ENCODE peak calls at places on chromosomes 7 and 10, in ten cellular contexts. D is IMR-90, L is gastrocnemius medialis, H is breast epithelium, J is lower lobe of right lung, S is neural progenitor cell, I is left ventricle myocardium inferior, X is AG04450, R is GM23248, O is PC-3. G is an unnamed sample.

GRCh38 chr10:13001041-13001886 is at the start of gene CCDC3:
- DNase-seq in X (no peak), S (peak), D (no peak), L (no peak), J (peak), I (peak), O (no peak), H (no peak), R (peak), G (no peak)

GRCh38 chr10:24901686-24902399 is 50.6 kb downstream of the PRTFDC1 start:
- DNase-seq in S (peak), I (peak), X (peak), R (peak), L (no peak), J (no peak), O (peak), H (no peak), D (peak), G (peak)

GRCh38 chr10:99497343-99498025 is 35.3 kb upstream of the NKX2-3 start:
- DNase-seq in R (no peak), S (no peak), L (no peak), X (no peak), D (no peak), O (no peak), J (no peak), I (no peak), H (no peak), G (no peak)

GRCh38 chr7:158931899-158932298 is 75.5 kb downstream of the DYNC2I1 start:
- DNase-seq in X (no peak), R (no peak), S (no peak), I (no peak), H (no peak), L (no peak), O (no peak), D (no peak), J (no peak), G (no peak)

GRCh38 chr7:35908305-35909223 is 107.7 kb downstream of the SEPTIN7 start:
- DNase-seq in S (peak), J (no peak), D (no peak), L (no peak), R (no peak), O (no peak), H (no peak), X (no peak), I (peak), G (no peak)

GRCh38 chr7:28732037-28732869 is 225.9 kb downstream of the TRIL start:
- DNase-seq in J (no peak), L (no peak), X (peak), D (peak), S (peak), I (no peak), R (peak), H (no peak), O (peak), G (no peak)

GRCh38 chr7:2321020-2321419 is 6.8 kb upstream of the SNX8 start:
- DNase-seq in O (no peak), S (peak), J (no peak), H (no peak), D (peak), L (no peak), X (no peak), I (no peak), R (peak), G (no peak)

GRCh38 chr7:128215281-128215680 is 25.8 kb upstream of the LEP start:
- DNase-seq in I (no peak), X (peak), S (no peak), O (peak), R (peak), J (no peak), H (no peak), L (no peak), D (peak), G (no peak)

GRCh38 chr7:29017666-29018065 is 59.5 kb upstream of the TRIL start:
- DNase-seq in J (no peak), R (peak), H (no peak), X (no peak), S (no peak), O (no peak), D (peak), L (no peak), I (no peak), G (no peak)

GRCh38 chr10:5553400-5554170 is 28.8 kb downstream of the CALML3 start:
- DNase-seq in X (no peak), O (no peak), J (peak), S (no peak), I (peak), L (no peak), D (no peak), H (no peak), R (no peak), G (no peak)

GRCh38 chr7:7858559-7858958 is 110.0 kb upstream of the GLCCI1 start:
- DNase-seq in L (no peak), I (no peak), S (no peak), O (no peak), J (no peak), D (no peak), R (no peak), H (no peak), X (no peak), G (no peak)

GRCh38 chr10:73065441-73065840 is 31.2 kb downstream of the P4HA1 start:
- DNase-seq in D (no peak), J (no peak), S (no peak), L (no peak), I (no peak), H (no peak), X (no peak), O (no peak), R (peak), G (no peak)

GRCh38 chr7:157689269-157690057 is 352.7 kb downstream of the DNAJB6 start:
- DNase-seq in H (no peak), L (no peak), O (no peak), D (no peak), R (no peak), I (no peak), S (peak), X (no peak), J (no peak), G (no peak)

GRCh38 chr7:71566376-71566775 is 434.4 kb downstream of the GALNT17 start:
- DNase-seq in R (no peak), S (no peak), D (no peak), J (no peak), X (no peak), O (no peak), L (no peak), I (no peak), H (no peak), G (no peak)

GRCh38 chr7:119925890-119926289 is 347.1 kb upstream of the KCND2 start:
- DNase-seq in X (no peak), L (no peak), J (no peak), O (no peak), D (no peak), I (no peak), R (no peak), H (no peak), S (peak), G (no peak)

GRCh38 chr7:132276986-132277716 is 299.1 kb downstream of the PLXNA4 start:
- DNase-seq in O (peak), D (peak), L (no peak), R (peak), X (no peak), I (no peak), H (no peak), S (no peak), J (no peak), G (no peak)

GRCh38 chr7:15463801-15464761 is 97.7 kb downstream of the AGMO start:
- DNase-seq in L (no peak), O (no peak), S (no peak), R (peak), D (peak), H (no peak), I (no peak), J (no peak), X (no peak), G (no peak)

GRCh38 chr7:130143986-130144618 is 61.1 kb downstream of the TMEM209 start:
- DNase-seq in D (no peak), H (no peak), R (no peak), I (no peak), S (no peak), X (no peak), J (no peak), L (no peak), O (no peak), G (no peak)

GRCh38 chr7:24756545-24756988 is 697 bp downstream of the GSDME start:
- DNase-seq in L (no peak), J (no peak), D (peak), X (no peak), O (no peak), H (no peak), R (peak), I (no peak), S (no peak), G (no peak)

GRCh38 chr7:17448479-17449423 is 150.3 kb downstream of the AHR start:
- DNase-seq in I (no peak), O (peak), S (no peak), L (no peak), R (no peak), J (no peak), X (peak), H (no peak), D (peak), G (no peak)

GRCh38 chr10:44512345-44513095 is 127.6 kb upstream of the CXCL12 start:
- DNase-seq in H (no peak), D (no peak), S (no peak), L (no peak), J (no peak), O (no peak), X (no peak), R (no peak), I (no peak), G (no peak)

GRCh38 chr10:63515002-63515763 is 6.0 kb upstream of the REEP3 start:
- DNase-seq in J (no peak), R (peak), L (no peak), D (peak), I (no peak), O (peak), S (peak), X (no peak), H (no peak), G (no peak)

GRCh38 chr10:103592186-103593021 is 98.9 kb downstream of the NEURL1 start:
- DNase-seq in I (no peak), L (no peak), D (peak), O (peak), H (no peak), X (no peak), S (peak), J (no peak), R (peak), G (no peak)

GRCh38 chr7:27863866-27864265 is 123.9 kb downstream of the TAX1BP1 start:
- DNase-seq in X (no peak), O (no peak), J (no peak), R (no peak), I (no peak), L (no peak), D (peak), H (peak), S (peak), G (no peak)

GRCh38 chr10:11264481-11265044 is 246.9 kb downstream of the CELF2 start:
- DNase-seq in O (no peak), D (no peak), I (no peak), L (no peak), R (no peak), H (no peak), S (no peak), J (no peak), X (no peak), G (no peak)

GRCh38 chr10:126646101-126646500 is 24.4 kb downstream of the C10orf90 start:
- DNase-seq in S (no peak), X (no peak), L (no peak), D (peak), J (no peak), I (no peak), H (no peak), O (peak), R (peak), G (no peak)

GRCh38 chr7:37195388-37195787 is 253.3 kb downstream of the ELMO1 start:
- DNase-seq in O (no peak), L (no peak), D (no peak), H (no peak), X (no peak), J (no peak), S (no peak), R (no peak), I (no peak), G (no peak)

GRCh38 chr10:95221124-95221523 is 27.1 kb downstream of the ACSM6 start:
- DNase-seq in X (no peak), J (no peak), I (no peak), O (peak), D (peak), R (no peak), S (no peak), L (no peak), H (no peak), G (no peak)

GRCh38 chr10:71212249-71213126 is at the start of gene UNC5B:
- DNase-seq in X (peak), H (peak), L (peak), O (peak), J (peak), S (peak), R (peak), D (peak), I (peak), G (peak)

GRCh38 chr7:158979023-158979529 is 122.7 kb downstream of the DYNC2I1 start:
- DNase-seq in X (no peak), L (no peak), I (no peak), O (no peak), D (no peak), H (no peak), R (no peak), J (no peak), S (no peak), G (no peak)

GRCh38 chr7:68078311-68078710 is 1081.7 kb downstream of the TYW1 start:
- DNase-seq in L (no peak), R (no peak), X (no peak), S (no peak), I (no peak), O (no peak), D (no peak), J (no peak), H (no peak), G (no peak)

GRCh38 chr10:110859947-110860376 is 11.8 kb upstream of the PDCD4 start:
- DNase-seq in D (peak), O (no peak), S (no peak), I (no peak), X (peak), R (peak), H (no peak), J (no peak), L (no peak), G (no peak)

GRCh38 chr7:37927739-37928444 is 7.5 kb downstream of the EPDR1 start:
- DNase-seq in D (no peak), J (no peak), L (no peak), I (no peak), H (no peak), R (no peak), O (no peak), S (no peak), X (no peak), G (no peak)

GRCh38 chr10:75272896-75273295 is 37.1 kb upstream of the COMTD1 start:
- DNase-seq in O (peak), J (no peak), D (no peak), X (no peak), H (no peak), I (no peak), L (no peak), R (no peak), S (no peak), G (no peak)
- H3K27ac ChIP-seq in O (no peak), J (peak), D (no peak), X (no peak), H (no peak), I (no peak), L (no peak), R (no peak), S (no peak), G (no peak)

GRCh38 chr7:22853138-22853537 is 30.5 kb upstream of the TOMM7 start:
- DNase-seq in I (no peak), D (no peak), S (peak), L (no peak), X (no peak), H (no peak), R (no peak), J (no peak), O (no peak), G (no peak)

GRCh38 chr7:22851140-22851539 is 28.5 kb upstream of the TOMM7 start:
- DNase-seq in R (no peak), I (no peak), H (peak), O (peak), D (no peak), J (no peak), S (no peak), X (no peak), L (no peak), G (no peak)

GRCh38 chr7:22854158-22855048 is 31.8 kb upstream of the TOMM7 start:
- DNase-seq in R (peak), X (no peak), H (peak), J (peak), D (peak), I (peak), O (peak), S (peak), L (peak), G (peak)

GRCh38 chr7:22855049-22855392 is 32.4 kb upstream of the TOMM7 start:
- DNase-seq in J (no peak), H (no peak), D (no peak), R (no peak), O (no peak), S (no peak), I (no peak), X (no peak), L (no peak), G (no peak)

GRCh38 chr7:22853674-22854157 is 31.1 kb upstream of the TOMM7 start:
- DNase-seq in X (no peak), I (no peak), O (peak), L (peak), R (peak), J (no peak), S (peak), D (no peak), H (peak), G (peak)
- H3K27ac ChIP-seq in X (peak), I (peak), O (no peak), L (peak), R (no peak), J (peak), S (no peak), D (peak), H (peak), G (peak)

DNA sequence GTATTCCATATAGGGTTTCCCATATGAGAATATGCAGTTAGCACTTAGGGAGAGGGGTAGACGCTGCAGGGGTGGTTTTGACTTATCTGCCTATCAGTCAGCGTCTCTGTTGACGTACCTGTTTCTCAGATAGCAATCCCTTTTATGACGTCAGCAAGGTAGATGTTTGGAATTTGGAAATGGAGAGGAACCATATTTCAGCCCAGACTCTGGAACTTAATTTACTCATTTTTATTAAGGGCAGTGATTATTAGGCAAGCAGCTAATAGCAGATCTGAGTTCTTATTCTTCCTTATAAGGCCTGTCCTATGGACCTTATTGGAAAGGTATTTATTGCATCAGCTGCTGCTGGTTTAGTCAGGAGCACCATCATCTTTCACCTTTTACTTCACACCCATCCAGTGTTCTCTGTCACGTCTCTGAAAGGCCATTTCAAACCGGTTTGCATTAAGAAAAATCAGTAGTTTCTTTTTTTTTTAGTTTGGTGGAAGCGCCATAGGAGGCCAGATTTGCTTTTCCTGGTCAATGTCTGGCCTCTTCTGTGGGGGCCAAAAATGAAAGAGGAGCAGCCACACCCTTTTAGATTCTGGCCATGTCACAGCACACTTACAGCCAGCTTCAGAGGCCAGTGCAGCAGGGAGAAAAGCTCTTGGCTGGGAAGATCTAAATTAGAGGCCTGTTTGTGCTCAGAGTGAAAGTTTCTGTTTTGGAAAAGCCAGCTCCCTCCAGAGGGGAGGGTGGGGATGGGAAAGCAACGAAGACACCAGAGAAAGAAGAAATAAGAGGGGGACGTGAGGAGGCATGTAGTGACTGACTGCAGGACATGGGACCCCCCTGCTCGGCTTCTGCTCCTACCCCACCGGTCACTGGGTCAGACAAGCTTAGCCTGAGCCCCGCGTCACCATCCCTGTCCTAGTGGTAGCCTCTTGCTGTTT is 146.3 kb downstream of the TCF7L2 start:
- DNase-seq in R (peak), J (no peak), X (no peak), L (no peak), O (no peak), I (no peak), H (no peak), D (no peak), S (no peak), G (no peak)
- H3K27ac ChIP-seq in R (peak), J (no peak), X (no peak), L (no peak), O (no peak), I (peak), H (peak), D (no peak), S (no peak), G (peak)

GRCh38 chr7:97748482-97748881 is 16.6 kb downstream of the TAC1 start:
- DNase-seq in L (no peak), X (no peak), O (no peak), I (no peak), H (no peak), D (no peak), R (no peak), S (no peak), J (no peak), G (no peak)
- H3K27ac ChIP-seq in L (no peak), X (no peak), O (no peak), I (no peak), H (no peak), D (no peak), R (no peak), S (no peak), J (no peak), G (no peak)

DNA sequence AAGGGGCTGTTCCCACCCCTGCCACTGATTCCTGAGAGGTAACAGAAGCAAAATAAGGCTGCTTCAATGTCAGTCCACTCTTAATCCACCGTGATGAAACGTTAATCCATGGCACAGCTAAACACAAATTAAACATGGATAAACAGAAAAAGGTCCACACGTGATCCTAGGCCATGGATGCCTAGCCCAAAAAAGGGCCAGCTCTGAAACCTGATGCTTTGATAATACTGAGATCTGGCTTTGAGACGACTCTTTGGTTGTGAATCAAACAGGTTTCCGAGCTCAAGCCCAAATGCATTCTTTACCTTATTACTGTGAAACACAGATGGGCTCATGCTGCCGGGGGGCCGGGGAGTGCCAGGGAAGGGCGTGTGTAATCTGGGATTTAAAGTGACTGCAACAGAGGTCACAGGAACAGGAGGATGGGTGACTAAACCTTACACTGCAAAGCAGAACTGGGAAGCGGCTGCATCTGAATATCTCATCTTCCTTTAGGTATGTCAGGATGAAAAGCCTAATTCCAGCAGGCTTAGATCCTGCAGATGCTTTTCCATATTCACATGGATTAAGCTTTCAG is 86.5 kb downstream of the ZRANB1 start:
- DNase-seq in H (no peak), O (peak), R (peak), I (no peak), S (peak), D (peak), L (no peak), X (no peak), J (no peak), G (no peak)
- H3K27ac ChIP-seq in H (no peak), O (peak), R (peak), I (peak), S (peak), D (no peak), L (peak), X (no peak), J (no peak), G (peak)

GRCh38 chr10:119491941-119492340 is 50.6 kb downstream of the RGS10 start:
- DNase-seq in X (peak), D (no peak), O (no peak), I (no peak), R (no peak), J (no peak), L (no peak), S (no peak), H (no peak), G (no peak)

GRCh38 chr10:119495061-119495505 is 47.4 kb downstream of the RGS10 start:
- DNase-seq in S (no peak), L (no peak), R (peak), H (no peak), O (no peak), J (no peak), I (no peak), X (no peak), D (peak), G (no peak)

GRCh38 chr10:119494224-119495060 is 48.1 kb downstream of the RGS10 start:
- DNase-seq in I (no peak), H (no peak), J (no peak), X (peak), O (peak), L (no peak), S (no peak), R (peak), D (peak), G (no peak)

GRCh38 chr10:119495545-119495944 is 47.0 kb downstream of the RGS10 start:
- DNase-seq in D (no peak), I (no peak), S (no peak), R (no peak), X (no peak), O (no peak), L (no peak), J (no peak), H (no peak), G (no peak)

GRCh38 chr10:119493155-119493554 is 49.4 kb downstream of the RGS10 start:
- DNase-seq in O (no peak), J (no peak), L (no peak), D (no peak), R (no peak), S (no peak), I (no peak), X (no peak), H (no peak), G (no peak)
- H3K27ac ChIP-seq in O (no peak), J (no peak), L (no peak), D (peak), R (no peak), S (no peak), I (no peak), X (no peak), H (no peak), G (no peak)

GRCh38 chr10:78365711-78366110 is 332.0 kb downstream of the RPS24 start:
- DNase-seq in S (no peak), R (peak), J (no peak), X (no peak), H (no peak), L (no peak), D (peak), I (no peak), O (no peak), G (no peak)
- H3K27ac ChIP-seq in S (no peak), R (no peak), J (no peak), X (no peak), H (no peak), L (no peak), D (no peak), I (no peak), O (no peak), G (no peak)

G was measured in thoracic aorta.